ENCODE peak calls at places on chromosomes 6 and 20, in ten cellular contexts. R is H1, K is epithelial cell of esophagus, V is NB4, Z is DND-41, N is psoas muscle, W is AG04450, F is Caco-2, L is dorsolateral prefrontal cortex, G is HCT116. J is an unnamed sample.

GRCh38 chr20:59821788-59822187 is 111.6 kb downstream of the SYCP2 start:
- DNase-seq in R (no peak), K (no peak), V (no peak), Z (no peak), N (no peak), W (no peak), F (peak; percentile 28), L (no peak), G (no peak), J (no peak)

GRCh38 chr6:73451166-73452106 is 661 bp downstream of the CGAS start:
- DNase-seq in R (peak; percentile 73), K (peak; percentile 37), V (peak; percentile 85), Z (no peak), N (peak; percentile 51), W (no peak), F (peak; percentile 56), L (no peak), G (no peak), J (peak; percentile 50)

GRCh38 chr20:17822039-17822438 is 122.3 kb downstream of the BANF2 start:
- DNase-seq in R (no peak), K (peak; percentile 62), V (peak; percentile 7), Z (no peak), N (no peak), W (peak; percentile 70), F (peak; percentile 68), L (no peak), G (no peak), J (no peak)

GRCh38 chr20:32979201-32979998 is 24.8 kb downstream of the SUN5 start:
- DNase-seq in R (no peak), K (no peak), V (no peak), Z (no peak), N (no peak), W (no peak), F (peak; percentile 35), L (no peak), G (no peak), J (no peak)

GRCh38 chr6:148700713-148701392 is 46.0 kb upstream of the UST start:
- DNase-seq in R (no peak), K (peak; percentile 47), V (peak; percentile 32), Z (peak; percentile 62), N (no peak), W (peak; percentile 2), F (no peak), L (no peak), G (no peak), J (no peak)

GRCh38 chr6:22295145-22295544 is 1.7 kb downstream of the PRL start:
- DNase-seq in R (no peak), K (no peak), V (no peak), Z (no peak), N (no peak), W (no peak), F (no peak), L (no peak), G (no peak), J (no peak)

GRCh38 chr20:59110607-59111006 is 53.0 kb upstream of the ZNF831 start:
- DNase-seq in R (no peak), K (no peak), V (no peak), Z (no peak), N (no peak), W (no peak), F (no peak), L (no peak), G (no peak), J (no peak)

GRCh38 chr6:130362128-130362527 is 3.7 kb upstream of the TMEM200A start:
- DNase-seq in R (peak; percentile 50), K (peak; percentile 43), V (peak; percentile 9), Z (peak; percentile 44), N (no peak), W (no peak), F (no peak), L (no peak), G (no peak), J (no peak)

GRCh38 chr6:42644211-42644610 is 78.2 kb downstream of the PRPH2 start:
- DNase-seq in R (no peak), K (no peak), V (no peak), Z (no peak), N (no peak), W (no peak), F (no peak), L (no peak), G (no peak), J (no peak)

GRCh38 chr20:15836634-15837033 is 736.6 kb downstream of the KIF16B start:
- DNase-seq in R (no peak), K (no peak), V (no peak), Z (no peak), N (no peak), W (no peak), F (no peak), L (no peak), G (no peak), J (no peak)

GRCh38 chr6:38021029-38021428 is 201.5 kb downstream of the ZFAND3 start:
- DNase-seq in R (no peak), K (no peak), V (no peak), Z (no peak), N (no peak), W (no peak), F (no peak), L (no peak), G (no peak), J (no peak)

GRCh38 chr20:62155428-62156253 is 12.1 kb downstream of the SS18L1 start:
- DNase-seq in R (no peak), K (peak; percentile 85), V (no peak), Z (no peak), N (no peak), W (no peak), F (peak; percentile 51), L (no peak), G (no peak), J (no peak)

GRCh38 chr6:46755867-46756266 is 9.1 kb downstream of the ANKRD66 start:
- DNase-seq in R (no peak), K (no peak), V (no peak), Z (no peak), N (no peak), W (no peak), F (no peak), L (no peak), G (no peak), J (no peak)

GRCh38 chr20:43942661-43943285 is 28.1 kb downstream of the TOX2 start:
- DNase-seq in R (no peak), K (peak; percentile 73), V (peak; percentile 90), Z (peak; percentile 47), N (no peak), W (no peak), F (no peak), L (no peak), G (peak; percentile 21), J (no peak)

GRCh38 chr6:94535798-94536197 is 1041.5 kb upstream of the MANEA start:
- DNase-seq in R (no peak), K (no peak), V (no peak), Z (no peak), N (no peak), W (no peak), F (no peak), L (no peak), G (no peak), J (no peak)

GRCh38 chr6:49651239-49651638 is 14.6 kb upstream of the RHAG start:
- DNase-seq in R (no peak), K (no peak), V (no peak), Z (no peak), N (no peak), W (no peak), F (no peak), L (no peak), G (no peak), J (no peak)

DNA sequence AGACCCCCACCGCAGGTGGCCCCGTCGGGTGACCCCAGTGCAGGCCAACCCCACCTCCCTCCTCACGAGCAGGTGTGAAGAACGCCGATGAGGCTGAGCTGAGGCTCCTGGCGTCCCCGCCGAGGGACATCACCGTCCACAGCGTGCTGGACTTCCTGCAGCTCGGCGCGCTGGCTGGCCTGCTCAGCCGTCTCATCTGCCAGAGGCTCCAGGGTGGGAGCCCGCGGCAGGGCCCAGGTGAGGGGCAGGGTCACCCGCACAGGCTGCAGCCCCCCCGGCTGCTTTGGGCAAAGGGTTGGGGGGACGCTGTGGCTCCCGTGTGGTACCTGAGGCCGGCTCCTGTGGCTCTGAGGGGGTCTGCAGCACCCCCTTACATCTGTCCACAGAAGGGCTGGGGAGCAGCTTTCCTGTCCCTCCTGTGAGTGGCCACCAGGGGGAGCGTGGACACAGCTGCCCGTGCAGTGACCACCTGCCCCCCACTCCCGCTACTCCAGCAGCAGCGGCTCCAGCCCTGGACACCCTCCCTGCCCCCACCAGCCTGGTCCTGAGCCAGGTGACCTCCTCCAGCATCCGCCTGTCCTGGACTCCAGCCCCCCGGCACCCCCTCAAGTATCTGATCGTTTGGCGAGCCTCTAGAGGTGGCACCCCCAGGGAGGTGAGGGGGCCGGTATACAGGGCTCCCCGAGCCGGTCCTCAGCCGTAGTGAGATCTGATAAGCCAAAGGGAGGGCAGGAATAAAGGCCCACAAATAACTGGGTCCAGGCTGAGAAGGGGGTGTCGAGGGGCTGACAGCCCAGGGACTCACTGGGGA is 16.5 kb downstream of the COL20A1 start:
- DNase-seq in R (peak; percentile 83), K (peak; percentile 14), V (peak; percentile 49), Z (no peak), N (peak; percentile 48), W (no peak), F (peak; percentile 79), L (peak; percentile 67), G (no peak), J (peak; percentile 84)
- TF ChIP-seq CTCF in R (peak; percentile 93), K (peak; percentile 69), V (peak; percentile 88), Z (peak; percentile 76), N (peak; percentile 80), W (peak; percentile 80), F (peak; percentile 99), L (peak; percentile 88), G (peak; percentile 88), J (peak; percentile 99)

DNA sequence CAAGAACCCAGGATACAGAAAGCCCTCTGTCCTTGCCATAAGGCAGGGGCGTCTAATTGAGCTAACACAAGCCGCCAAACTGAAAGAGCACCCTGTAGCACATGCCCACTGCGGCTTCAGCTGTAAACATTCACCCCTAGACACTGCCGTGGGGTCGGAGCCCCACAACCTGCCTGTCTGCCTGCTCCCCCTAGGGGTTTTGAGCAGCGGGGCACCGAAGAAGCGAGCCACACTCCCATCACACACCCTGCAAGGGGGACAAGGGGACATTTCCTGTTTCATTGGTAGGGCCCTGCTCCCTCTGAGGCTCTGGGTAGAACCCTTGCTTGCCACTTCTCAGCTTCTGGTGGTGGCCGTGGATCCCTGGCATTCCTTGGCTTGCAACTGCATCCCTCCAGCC is 45.2 kb upstream of the BCLAF1 start:
- DNase-seq in R (peak; percentile 76), K (no peak), V (peak; percentile 23), Z (peak; percentile 21), N (no peak), W (no peak), F (no peak), L (no peak), G (no peak), J (peak; percentile 23)
- TF ChIP-seq CTCF in R (peak; percentile 63), K (no peak), V (peak; percentile 50), Z (peak; percentile 49), N (no peak), W (peak; percentile 11), F (peak; percentile 45), L (peak; percentile 11), G (peak; percentile 38), J (peak; percentile 24)

GRCh38 chr20:51767018-51767866 is 948 bp downstream of the ATP9A start:
- DNase-seq in R (peak; percentile 88), K (peak; percentile 86), V (no peak), Z (no peak), N (peak; percentile 70), W (no peak), F (peak; percentile 99), L (peak; percentile 94), G (peak; percentile 85), J (peak; percentile 87)
- TF ChIP-seq CTCF in R (peak; percentile 48), K (peak; percentile 32), V (no peak), Z (no peak), N (no peak), W (peak; percentile 48), F (peak; percentile 78), L (no peak), G (peak; percentile 45), J (peak; percentile 83)

GRCh38 chr20:38164624-38165088 is 414 bp downstream of the TGM2 start:
- DNase-seq in R (no peak), K (no peak), V (no peak), Z (no peak), N (no peak), W (no peak), F (no peak), L (no peak), G (no peak), J (no peak)
- TF ChIP-seq CTCF in R (no peak), K (no peak), V (no peak), Z (no peak), N (no peak), W (no peak), F (no peak), L (no peak), G (no peak), J (no peak)